ENCODE peak calls at places on chromosomes 7 and 10, in ten cellular contexts. One of them, this sample, is unnamed.

GRCh38 chr7:157897686-157898085 is 560.9 kb downstream of the DNAJB6 start:
- DNase-seq in hypothalamus: no peak
- DNase-seq in Right ventricle myocardium superior: no peak
- DNase-seq in stimulated activated CD4-positive, alpha-beta T cell treated with anti-CD3 and anti-CD28 coated beads, Interleukin-15, amount 100 ng/mL, for 24 hours: no peak
- DNase-seq in aorta: no peak
- DNase-seq in Peyer's patch: no peak
- DNase-seq in upper lobe of right lung: no peak
- DNase-seq in hepatocyte: no peak
- DNase-seq in LoVo: no peak
- DNase-seq in naive thymus-derived CD8-positive, alpha-beta T cell: no peak
- DNase-seq in this sample: peak; percentile 34

GRCh38 chr10:109866995-109867635 is 56.2 kb downstream of the XPNPEP1 start:
- DNase-seq in Right ventricle myocardium superior: no peak
- DNase-seq in upper lobe of right lung: no peak
- DNase-seq in LoVo: no peak
- DNase-seq in Peyer's patch: no peak
- DNase-seq in aorta: no peak
- DNase-seq in stimulated activated CD4-positive, alpha-beta T cell treated with anti-CD3 and anti-CD28 coated beads, Interleukin-15, amount 100 ng/mL, for 24 hours: no peak
- DNase-seq in naive thymus-derived CD8-positive, alpha-beta T cell: no peak
- DNase-seq in hepatocyte: no peak
- DNase-seq in hypothalamus: no peak
- DNase-seq in this sample: no peak

GRCh38 chr7:108181073-108181985 is 51.2 kb upstream of the LAMB4 start:
- DNase-seq in hypothalamus: no peak
- DNase-seq in LoVo: peak; percentile 64
- DNase-seq in naive thymus-derived CD8-positive, alpha-beta T cell: peak; percentile 4
- DNase-seq in Right ventricle myocardium superior: no peak
- DNase-seq in hepatocyte: peak; percentile 68
- DNase-seq in upper lobe of right lung: no peak
- DNase-seq in stimulated activated CD4-positive, alpha-beta T cell treated with anti-CD3 and anti-CD28 coated beads, Interleukin-15, amount 100 ng/mL, for 24 hours: no peak
- DNase-seq in Peyer's patch: no peak
- DNase-seq in aorta: no peak
- DNase-seq in this sample: no peak

GRCh38 chr10:123150986-123151738 is 3.0 kb upstream of the BUB3 start:
- DNase-seq in aorta: peak; percentile 73
- DNase-seq in Peyer's patch: peak; percentile 53
- DNase-seq in stimulated activated CD4-positive, alpha-beta T cell treated with anti-CD3 and anti-CD28 coated beads, Interleukin-15, amount 100 ng/mL, for 24 hours: peak; percentile 61
- DNase-seq in LoVo: no peak
- DNase-seq in hypothalamus: no peak
- DNase-seq in naive thymus-derived CD8-positive, alpha-beta T cell: no peak
- DNase-seq in Right ventricle myocardium superior: peak; percentile 50
- DNase-seq in hepatocyte: no peak
- DNase-seq in upper lobe of right lung: peak; percentile 70
- DNase-seq in this sample: no peak

GRCh38 chr7:81433692-81434331 is 336.0 kb downstream of the HGF start:
- DNase-seq in upper lobe of right lung: no peak
- DNase-seq in hypothalamus: no peak
- DNase-seq in Peyer's patch: no peak
- DNase-seq in stimulated activated CD4-positive, alpha-beta T cell treated with anti-CD3 and anti-CD28 coated beads, Interleukin-15, amount 100 ng/mL, for 24 hours: no peak
- DNase-seq in Right ventricle myocardium superior: no peak
- DNase-seq in naive thymus-derived CD8-positive, alpha-beta T cell: no peak
- DNase-seq in LoVo: no peak
- DNase-seq in aorta: no peak
- DNase-seq in hepatocyte: no peak
- DNase-seq in this sample: no peak

GRCh38 chr7:98051118-98051744 is 55.4 kb upstream of the LMTK2 start:
- DNase-seq in Peyer's patch: peak; percentile 65
- DNase-seq in stimulated activated CD4-positive, alpha-beta T cell treated with anti-CD3 and anti-CD28 coated beads, Interleukin-15, amount 100 ng/mL, for 24 hours: peak; percentile 79
- DNase-seq in upper lobe of right lung: no peak
- DNase-seq in Right ventricle myocardium superior: no peak
- DNase-seq in naive thymus-derived CD8-positive, alpha-beta T cell: peak; percentile 36
- DNase-seq in hypothalamus: peak; percentile 6
- DNase-seq in aorta: no peak
- DNase-seq in LoVo: peak; percentile 44
- DNase-seq in hepatocyte: peak; percentile 32
- DNase-seq in this sample: no peak

GRCh38 chr10:49367600-49367999 is 28.3 kb downstream of the DRGX start:
- DNase-seq in hypothalamus: no peak
- DNase-seq in aorta: peak; percentile 59
- DNase-seq in hepatocyte: no peak
- DNase-seq in naive thymus-derived CD8-positive, alpha-beta T cell: no peak
- DNase-seq in stimulated activated CD4-positive, alpha-beta T cell treated with anti-CD3 and anti-CD28 coated beads, Interleukin-15, amount 100 ng/mL, for 24 hours: no peak
- DNase-seq in Peyer's patch: no peak
- DNase-seq in upper lobe of right lung: no peak
- DNase-seq in Right ventricle myocardium superior: no peak
- DNase-seq in LoVo: no peak
- DNase-seq in this sample: no peak

GRCh38 chr10:78214931-78215330 is 181.3 kb downstream of the RPS24 start:
- DNase-seq in LoVo: no peak
- DNase-seq in hepatocyte: no peak
- DNase-seq in Right ventricle myocardium superior: no peak
- DNase-seq in hypothalamus: no peak
- DNase-seq in aorta: no peak
- DNase-seq in stimulated activated CD4-positive, alpha-beta T cell treated with anti-CD3 and anti-CD28 coated beads, Interleukin-15, amount 100 ng/mL, for 24 hours: no peak
- DNase-seq in upper lobe of right lung: no peak
- DNase-seq in Peyer's patch: no peak
- DNase-seq in naive thymus-derived CD8-positive, alpha-beta T cell: no peak
- DNase-seq in this sample: no peak

GRCh38 chr7:19410096-19410495 is 264.9 kb upstream of the FERD3L start:
- DNase-seq in stimulated activated CD4-positive, alpha-beta T cell treated with anti-CD3 and anti-CD28 coated beads, Interleukin-15, amount 100 ng/mL, for 24 hours: no peak
- DNase-seq in LoVo: no peak
- DNase-seq in Right ventricle myocardium superior: no peak
- DNase-seq in hepatocyte: no peak
- DNase-seq in upper lobe of right lung: no peak
- DNase-seq in aorta: no peak
- DNase-seq in Peyer's patch: no peak
- DNase-seq in naive thymus-derived CD8-positive, alpha-beta T cell: no peak
- DNase-seq in hypothalamus: no peak
- DNase-seq in this sample: no peak

GRCh38 chr7:33680682-33681081 is 224.7 kb upstream of the BMPER start:
- DNase-seq in hypothalamus: no peak
- DNase-seq in Right ventricle myocardium superior: no peak
- DNase-seq in upper lobe of right lung: no peak
- DNase-seq in Peyer's patch: no peak
- DNase-seq in stimulated activated CD4-positive, alpha-beta T cell treated with anti-CD3 and anti-CD28 coated beads, Interleukin-15, amount 100 ng/mL, for 24 hours: no peak
- DNase-seq in aorta: no peak
- DNase-seq in naive thymus-derived CD8-positive, alpha-beta T cell: no peak
- DNase-seq in LoVo: no peak
- DNase-seq in hepatocyte: no peak
- DNase-seq in this sample: no peak

GRCh38 chr7:149713731-149714068 is 59.7 kb downstream of the ZNF467 start:
- DNase-seq in naive thymus-derived CD8-positive, alpha-beta T cell: no peak
- DNase-seq in Right ventricle myocardium superior: no peak
- DNase-seq in LoVo: no peak
- DNase-seq in upper lobe of right lung: peak; percentile 66
- DNase-seq in hypothalamus: no peak
- DNase-seq in stimulated activated CD4-positive, alpha-beta T cell treated with anti-CD3 and anti-CD28 coated beads, Interleukin-15, amount 100 ng/mL, for 24 hours: no peak
- DNase-seq in Peyer's patch: no peak
- DNase-seq in aorta: no peak
- DNase-seq in hepatocyte: no peak
- DNase-seq in this sample: peak; percentile 53

GRCh38 chr7:149875396-149875795 is 1.6 kb downstream of the ATP6V0E2 start:
- DNase-seq in stimulated activated CD4-positive, alpha-beta T cell treated with anti-CD3 and anti-CD28 coated beads, Interleukin-15, amount 100 ng/mL, for 24 hours: no peak
- DNase-seq in Right ventricle myocardium superior: no peak
- DNase-seq in naive thymus-derived CD8-positive, alpha-beta T cell: no peak
- DNase-seq in hypothalamus: no peak
- DNase-seq in Peyer's patch: no peak
- DNase-seq in aorta: no peak
- DNase-seq in upper lobe of right lung: no peak
- DNase-seq in hepatocyte: no peak
- DNase-seq in LoVo: no peak
- DNase-seq in this sample: no peak

GRCh38 chr10:124164252-124164651 is 70.9 kb upstream of the CHST15 start:
- DNase-seq in hepatocyte: no peak
- DNase-seq in upper lobe of right lung: no peak
- DNase-seq in stimulated activated CD4-positive, alpha-beta T cell treated with anti-CD3 and anti-CD28 coated beads, Interleukin-15, amount 100 ng/mL, for 24 hours: no peak
- DNase-seq in aorta: no peak
- DNase-seq in naive thymus-derived CD8-positive, alpha-beta T cell: no peak
- DNase-seq in LoVo: peak; percentile 1
- DNase-seq in Right ventricle myocardium superior: no peak
- DNase-seq in hypothalamus: no peak
- DNase-seq in Peyer's patch: no peak
- DNase-seq in this sample: no peak

GRCh38 chr7:132575336-132575986 is 809 bp downstream of the PLXNA4 start:
- DNase-seq in LoVo: no peak
- DNase-seq in aorta: peak; percentile 82
- DNase-seq in stimulated activated CD4-positive, alpha-beta T cell treated with anti-CD3 and anti-CD28 coated beads, Interleukin-15, amount 100 ng/mL, for 24 hours: peak; percentile 35
- DNase-seq in naive thymus-derived CD8-positive, alpha-beta T cell: no peak
- DNase-seq in Peyer's patch: peak; percentile 49
- DNase-seq in upper lobe of right lung: no peak
- DNase-seq in Right ventricle myocardium superior: peak; percentile 84
- DNase-seq in hepatocyte: peak; percentile 61
- DNase-seq in hypothalamus: no peak
- DNase-seq in this sample: no peak

GRCh38 chr7:151060113-151060415 is 675 bp downstream of the SLC4A2 start:
- DNase-seq in upper lobe of right lung: no peak
- DNase-seq in naive thymus-derived CD8-positive, alpha-beta T cell: no peak
- DNase-seq in Right ventricle myocardium superior: no peak
- DNase-seq in hepatocyte: no peak
- DNase-seq in stimulated activated CD4-positive, alpha-beta T cell treated with anti-CD3 and anti-CD28 coated beads, Interleukin-15, amount 100 ng/mL, for 24 hours: no peak
- DNase-seq in Peyer's patch: no peak
- DNase-seq in hypothalamus: no peak
- DNase-seq in LoVo: no peak
- DNase-seq in aorta: no peak
- DNase-seq in this sample: no peak

GRCh38 chr7:71389976-71390375 is 258.0 kb downstream of the GALNT17 start:
- DNase-seq in naive thymus-derived CD8-positive, alpha-beta T cell: no peak
- DNase-seq in LoVo: no peak
- DNase-seq in stimulated activated CD4-positive, alpha-beta T cell treated with anti-CD3 and anti-CD28 coated beads, Interleukin-15, amount 100 ng/mL, for 24 hours: no peak
- DNase-seq in hepatocyte: no peak
- DNase-seq in upper lobe of right lung: no peak
- DNase-seq in Right ventricle myocardium superior: no peak
- DNase-seq in Peyer's patch: no peak
- DNase-seq in aorta: no peak
- DNase-seq in hypothalamus: no peak
- DNase-seq in this sample: no peak

GRCh38 chr7:95899919-95900513 is 127.7 kb downstream of the DYNC1I1 start:
- DNase-seq in naive thymus-derived CD8-positive, alpha-beta T cell: no peak
- DNase-seq in Right ventricle myocardium superior: no peak
- DNase-seq in stimulated activated CD4-positive, alpha-beta T cell treated with anti-CD3 and anti-CD28 coated beads, Interleukin-15, amount 100 ng/mL, for 24 hours: no peak
- DNase-seq in LoVo: no peak
- DNase-seq in aorta: no peak
- DNase-seq in upper lobe of right lung: no peak
- DNase-seq in Peyer's patch: no peak
- DNase-seq in hepatocyte: no peak
- DNase-seq in hypothalamus: no peak
- DNase-seq in this sample: no peak

GRCh38 chr7:112398534-112398933 is 51.7 kb upstream of the IFRD1 start:
- DNase-seq in Peyer's patch: no peak
- DNase-seq in upper lobe of right lung: no peak
- DNase-seq in aorta: no peak
- DNase-seq in naive thymus-derived CD8-positive, alpha-beta T cell: no peak
- DNase-seq in hypothalamus: no peak
- DNase-seq in stimulated activated CD4-positive, alpha-beta T cell treated with anti-CD3 and anti-CD28 coated beads, Interleukin-15, amount 100 ng/mL, for 24 hours: no peak
- DNase-seq in Right ventricle myocardium superior: no peak
- DNase-seq in hepatocyte: no peak
- DNase-seq in LoVo: no peak
- DNase-seq in this sample: no peak

GRCh38 chr10:114638874-114639625 is 19.0 kb downstream of the ABLIM1 start:
- DNase-seq in stimulated activated CD4-positive, alpha-beta T cell treated with anti-CD3 and anti-CD28 coated beads, Interleukin-15, amount 100 ng/mL, for 24 hours: no peak
- DNase-seq in hepatocyte: no peak
- DNase-seq in Peyer's patch: no peak
- DNase-seq in Right ventricle myocardium superior: peak; percentile 37
- DNase-seq in upper lobe of right lung: no peak
- DNase-seq in hypothalamus: no peak
- DNase-seq in naive thymus-derived CD8-positive, alpha-beta T cell: no peak
- DNase-seq in LoVo: no peak
- DNase-seq in aorta: no peak
- DNase-seq in this sample: no peak

GRCh38 chr10:49568235-49568634 is 29.3 kb upstream of the ERCC6 start:
- DNase-seq in hypothalamus: no peak
- DNase-seq in naive thymus-derived CD8-positive, alpha-beta T cell: no peak
- DNase-seq in upper lobe of right lung: no peak
- DNase-seq in aorta: no peak
- DNase-seq in hepatocyte: no peak
- DNase-seq in LoVo: peak; percentile 15
- DNase-seq in Peyer's patch: no peak
- DNase-seq in Right ventricle myocardium superior: no peak
- DNase-seq in stimulated activated CD4-positive, alpha-beta T cell treated with anti-CD3 and anti-CD28 coated beads, Interleukin-15, amount 100 ng/mL, for 24 hours: no peak
- DNase-seq in this sample: no peak

GRCh38 chr7:49703876-49704275 is 69.6 kb upstream of the VWC2 start:
- DNase-seq in Peyer's patch: no peak
- DNase-seq in stimulated activated CD4-positive, alpha-beta T cell treated with anti-CD3 and anti-CD28 coated beads, Interleukin-15, amount 100 ng/mL, for 24 hours: no peak
- DNase-seq in naive thymus-derived CD8-positive, alpha-beta T cell: no peak
- DNase-seq in upper lobe of right lung: no peak
- DNase-seq in aorta: no peak
- DNase-seq in hepatocyte: no peak
- DNase-seq in Right ventricle myocardium superior: no peak
- DNase-seq in hypothalamus: no peak
- DNase-seq in LoVo: no peak
- DNase-seq in this sample: no peak